ENCODE peak calls at places on chromosomes 12 and 14, in eight cellular contexts. H, U, Z, I, V, S, J and D are unnamed samples.

GRCh38 chr12:104423273-104423672 is 33.5 kb upstream of the CHST11 start:
- DNase-seq in V (no peak), S (no peak), J (no peak), U (no peak), H (no peak), Z (no peak), I (no peak), D (no peak)

GRCh38 chr12:122001379-122002209 is 20.1 kb upstream of the BCL7A start:
- DNase-seq in S (no peak), Z (no peak), J (no peak), U (no peak), I (peak), H (no peak), V (no peak), D (peak)

GRCh38 chr12:44465139-44465538 is 411.0 kb downstream of the NELL2 start:
- DNase-seq in H (no peak), V (no peak), Z (peak), U (no peak), J (no peak), I (no peak), S (no peak), D (no peak)

GRCh38 chr14:93005135-93005813 is 82.3 kb downstream of the CHGA start:
- DNase-seq in I (no peak), J (no peak), U (peak), S (no peak), H (no peak), Z (no peak), V (no peak), D (no peak)

GRCh38 chr14:72715215-72715909 is 178.5 kb downstream of the DPF3 start:
- DNase-seq in Z (no peak), S (no peak), J (peak), U (peak), H (no peak), I (no peak), V (no peak), D (no peak)

GRCh38 chr14:32224731-32225377 is 21.8 kb upstream of the RNU6-8 start:
- DNase-seq in S (peak), Z (peak), H (no peak), V (peak), I (no peak), J (peak), U (peak), D (no peak)

GRCh38 chr12:21614510-21614909 is 9.9 kb upstream of the GYS2 start:
- DNase-seq in H (no peak), V (no peak), I (no peak), S (no peak), Z (no peak), U (no peak), J (no peak), D (no peak)

GRCh38 chr14:21215879-21216251 is 53.4 kb downstream of the HNRNPC start:
- DNase-seq in Z (no peak), H (no peak), J (no peak), U (no peak), I (peak), S (no peak), V (no peak), D (no peak)

GRCh38 chr12:130026608-130027176 is 122.9 kb upstream of the TMEM132D start:
- DNase-seq in I (no peak), V (peak), U (no peak), J (no peak), H (no peak), Z (peak), S (no peak), D (no peak)

GRCh38 chr12:52032431-52032796 is 18.8 kb upstream of the NR4A1 start:
- DNase-seq in U (no peak), J (peak), Z (peak), H (no peak), S (peak), V (peak), I (peak), D (no peak)

GRCh38 chr12:112828534-112828933 is 37.0 kb downstream of the RPH3A start:
- DNase-seq in S (no peak), Z (no peak), H (no peak), V (no peak), J (no peak), I (no peak), U (no peak), D (no peak)

GRCh38 chr12:91620949-91621348 is 438.3 kb upstream of the DCN start:
- DNase-seq in U (no peak), J (peak), V (no peak), Z (peak), S (no peak), I (no peak), H (no peak), D (no peak)

GRCh38 chr14:50773632-50774541 is 57.1 kb downstream of the NIN start:
- DNase-seq in Z (peak), U (peak), I (peak), S (no peak), J (no peak), H (no peak), V (peak), D (no peak)

GRCh38 chr12:644818-645552 is 18.3 kb downstream of the NINJ2 start:
- DNase-seq in Z (no peak), U (no peak), J (no peak), V (no peak), S (no peak), I (no peak), H (no peak), D (no peak)

GRCh38 chr14:68638817-68639517 is 153.9 kb downstream of the ZFP36L1 start:
- DNase-seq in V (no peak), S (no peak), U (no peak), H (peak), J (no peak), Z (no peak), I (peak), D (no peak)

GRCh38 chr12:126069549-126070165 is 1004.4 kb downstream of the AACS start:
- DNase-seq in S (no peak), Z (peak), H (no peak), J (no peak), V (peak), I (no peak), U (no peak), D (no peak)

GRCh38 chr14:102622262-102622885 is 29.9 kb downstream of the RCOR1 start:
- DNase-seq in H (no peak), U (no peak), Z (no peak), S (no peak), I (no peak), J (no peak), V (no peak), D (no peak)

GRCh38 chr12:124750787-124751471 is 112.7 kb downstream of the SCARB1 start:
- DNase-seq in I (no peak), H (no peak), S (no peak), U (no peak), Z (no peak), J (no peak), V (no peak), D (no peak)

GRCh38 chr12:124906606-124907261 is 7.7 kb downstream of the UBC start:
- DNase-seq in I (peak), U (peak), H (peak), Z (peak), J (peak), S (peak), V (peak), D (no peak)

GRCh38 chr12:104132351-104132956 is 5.6 kb downstream of the NFYB start:
- DNase-seq in I (no peak), U (no peak), S (no peak), Z (no peak), J (peak), V (no peak), H (no peak), D (no peak)

GRCh38 chr12:108635201-108635996 is 1.7 kb upstream of the SELPLG start:
- DNase-seq in H (no peak), J (no peak), Z (no peak), V (no peak), U (no peak), I (peak), S (no peak), D (no peak)

GRCh38 chr14:61132336-61132735 is 148.8 kb downstream of the TMEM30B start:
- DNase-seq in V (no peak), Z (no peak), J (no peak), U (no peak), S (no peak), H (no peak), I (no peak), D (no peak)

GRCh38 chr14:49306152-49306751 is 279.9 kb downstream of the RPS29 start:
- DNase-seq in I (no peak), V (peak), H (no peak), Z (peak), J (no peak), U (no peak), S (no peak), D (no peak)

GRCh38 chr12:55043542-55043941 is 23.8 kb downstream of the NEUROD4 start:
- DNase-seq in I (no peak), U (no peak), H (no peak), Z (no peak), V (no peak), J (no peak), S (no peak), D (no peak)

GRCh38 chr12:120231316-120232011 is 30.6 kb upstream of the RPLP0 start:
- DNase-seq in V (peak), Z (peak), U (no peak), H (no peak), J (peak), I (peak), S (no peak), D (peak)

GRCh38 chr12:19744760-19745218 is 305.5 kb downstream of the AEBP2 start:
- DNase-seq in J (peak), I (no peak), V (peak), Z (no peak), S (no peak), H (no peak), U (no peak), D (no peak)

GRCh38 chr14:96757456-96757855 is 39.7 kb upstream of the VRK1 start:
- DNase-seq in I (no peak), U (no peak), Z (no peak), V (no peak), H (no peak), S (no peak), J (no peak), D (no peak)

GRCh38 chr12:6954754-6955461 is 3.8 kb downstream of the PTPN6 start:
- DNase-seq in S (no peak), J (no peak), Z (no peak), H (peak), I (peak), U (no peak), V (no peak), D (no peak)

GRCh38 chr12:4293299-4293941 is 19.9 kb downstream of the CCND2 start:
- DNase-seq in H (no peak), Z (no peak), S (no peak), V (no peak), I (no peak), J (no peak), U (no peak), D (no peak)

GRCh38 chr12:54030889-54031860 is 1.7 kb upstream of the HOXC5 start:
- DNase-seq in U (peak), V (peak), Z (peak), H (peak), J (no peak), S (no peak), I (no peak), D (no peak)

GRCh38 chr12:108567388-108567787 is 5.0 kb downstream of the ISCU start:
- DNase-seq in J (no peak), H (no peak), V (peak), S (no peak), Z (no peak), U (no peak), I (no peak), D (no peak)

GRCh38 chr12:1466481-1467260 is 127.7 kb downstream of the FBXL14 start:
- DNase-seq in V (no peak), U (no peak), S (no peak), I (no peak), J (no peak), Z (no peak), H (no peak), D (no peak)

GRCh38 chr14:94677239-94677612 is 65.0 kb downstream of the SERPINA3 start:
- DNase-seq in V (no peak), Z (no peak), S (no peak), U (no peak), I (peak), H (peak), J (no peak), D (no peak)

GRCh38 chr14:44462372-44462771 is 44.7 kb downstream of the FSCB start:
- DNase-seq in H (no peak), I (no peak), V (no peak), Z (no peak), J (no peak), S (no peak), U (no peak), D (no peak)

GRCh38 chr12:27822076-27822712 is 42.2 kb upstream of the MANSC4 start:
- DNase-seq in H (no peak), V (peak), I (no peak), S (no peak), Z (no peak), U (no peak), J (no peak), D (no peak)

GRCh38 chr14:95183082-95183481 is 25.8 kb upstream of the DICER1 start:
- DNase-seq in S (no peak), H (no peak), I (no peak), J (no peak), U (no peak), V (no peak), Z (no peak), D (no peak)

GRCh38 chr12:123150804-123151678 is at the start of gene PITPNM2:
- DNase-seq in I (peak), H (peak), S (peak), J (peak), U (peak), V (peak), Z (peak), D (no peak)

GRCh38 chr12:123148223-123148622 is 2.7 kb downstream of the PITPNM2 start:
- DNase-seq in I (no peak), Z (no peak), U (no peak), H (no peak), V (no peak), S (no peak), J (no peak), D (no peak)

GRCh38 chr12:123150273-123150803 is 552 bp downstream of the PITPNM2 start:
- DNase-seq in J (peak), S (peak), I (peak), U (peak), H (peak), Z (no peak), V (peak), D (no peak)

GRCh38 chr12:123149088-123149827 is 1.6 kb downstream of the PITPNM2 start:
- DNase-seq in I (peak), U (no peak), J (no peak), S (no peak), V (peak), H (no peak), Z (peak), D (no peak)

DNA sequence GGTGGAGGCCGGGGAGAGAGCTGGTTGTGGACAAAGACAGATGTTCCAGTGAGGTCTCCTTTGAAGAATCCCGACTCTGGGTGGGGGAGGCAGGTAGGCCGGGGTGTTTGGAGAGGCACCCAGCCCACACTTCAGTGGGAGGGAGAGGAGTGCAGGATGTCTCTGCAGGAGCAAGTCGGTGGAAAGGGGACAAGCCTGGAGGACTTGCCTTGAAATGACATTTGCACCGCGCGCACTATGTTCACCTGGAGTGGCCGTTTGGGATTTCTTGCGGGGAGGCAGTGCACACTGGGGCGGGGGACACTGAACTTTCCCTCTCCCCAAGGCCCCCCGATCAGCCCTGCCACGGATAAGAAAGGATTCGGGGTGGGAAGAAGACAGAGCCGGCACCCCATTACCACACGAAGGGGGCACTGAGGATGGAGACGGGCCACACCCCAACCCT is 1.0 kb downstream of the PITPNM2 start:
- DNase-seq in I (peak), U (no peak), V (no peak), J (peak), Z (no peak), H (no peak), S (peak), D (no peak)
- H3K27ac ChIP-seq in I (peak), U (peak), V (no peak), J (peak), Z (peak), H (peak), S (peak), D (peak)

DNA sequence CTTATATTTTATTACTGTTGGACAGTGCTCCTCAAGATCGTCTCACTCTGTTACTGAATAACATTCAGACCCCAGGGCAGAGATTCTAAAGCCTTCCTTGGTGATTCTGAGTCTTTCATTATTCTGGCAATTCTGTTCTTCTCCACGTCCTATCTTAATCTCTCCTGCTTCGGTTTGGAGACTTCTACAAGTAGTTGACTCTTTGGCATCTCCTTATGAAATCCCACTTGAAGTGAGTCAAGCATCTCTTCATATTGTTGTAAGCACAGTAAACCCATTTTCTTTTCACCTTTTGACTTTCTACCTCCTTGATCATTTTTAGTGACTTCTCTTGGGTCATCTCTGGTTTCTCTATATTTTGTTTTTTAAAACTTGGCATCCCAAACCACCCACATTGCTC is 132.8 kb downstream of the SAMD4A start:
- DNase-seq in U (no peak), S (no peak), H (no peak), V (no peak), J (no peak), Z (no peak), I (no peak), D (no peak)
- H3K27ac ChIP-seq in U (peak), S (peak), H (no peak), V (no peak), J (peak), Z (no peak), I (no peak), D (no peak)

DNA sequence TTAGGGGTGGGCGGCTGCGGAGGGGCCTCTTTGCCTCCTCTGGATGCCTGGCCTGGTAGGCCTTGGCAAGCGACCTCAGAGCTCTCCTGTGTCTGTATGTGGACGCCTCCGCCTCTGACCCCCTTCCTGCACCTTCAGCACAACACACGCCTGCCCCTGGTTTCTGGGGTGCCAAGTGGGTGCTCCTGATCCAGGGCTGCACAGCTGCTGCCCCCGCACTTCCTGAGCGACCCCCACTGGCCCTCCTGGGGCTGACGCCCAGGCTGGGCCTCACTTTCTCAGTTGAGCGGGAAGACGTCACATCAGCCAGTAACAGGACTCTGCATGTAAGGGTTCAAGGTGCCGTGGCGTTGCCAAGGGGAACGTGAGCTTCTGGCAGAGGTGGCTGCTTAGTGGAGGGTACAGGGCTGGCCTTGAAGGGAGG is 322.2 kb upstream of the RTL1 start:
- DNase-seq in U (peak), J (no peak), I (no peak), V (no peak), S (no peak), H (no peak), Z (no peak), D (no peak)
- H3K27ac ChIP-seq in U (no peak), J (no peak), I (no peak), V (no peak), S (no peak), H (no peak), Z (peak), D (no peak)

GRCh38 chr14:89366580-89367448 is 50.2 kb downstream of the FOXN3 start:
- DNase-seq in Z (peak), I (no peak), H (no peak), J (peak), S (peak), V (no peak), U (peak), D (no peak)

GRCh38 chr14:89365071-89365801 is 51.8 kb downstream of the FOXN3 start:
- DNase-seq in V (peak), S (peak), Z (no peak), J (peak), H (no peak), U (no peak), I (no peak), D (no peak)

GRCh38 chr14:89369656-89370055 is 47.4 kb downstream of the FOXN3 start:
- DNase-seq in V (no peak), Z (no peak), I (no peak), S (no peak), H (no peak), J (no peak), U (no peak), D (no peak)

GRCh38 chr14:89368490-89369477 is 48.2 kb downstream of the FOXN3 start:
- DNase-seq in S (no peak), J (no peak), V (peak), U (no peak), Z (peak), I (no peak), H (no peak), D (no peak)

GRCh38 chr14:89367449-89368120 is 49.4 kb downstream of the FOXN3 start:
- DNase-seq in H (no peak), I (no peak), Z (no peak), J (no peak), U (no peak), V (no peak), S (no peak), D (no peak)
- H3K27ac ChIP-seq in H (no peak), I (peak), Z (peak), J (peak), U (peak), V (no peak), S (peak), D (no peak)

GRCh38 chr14:54362759-54363437 is 33.9 kb upstream of the CDKN3 start:
- DNase-seq in S (no peak), H (no peak), U (no peak), J (no peak), I (no peak), V (peak), Z (no peak), D (no peak)

GRCh38 chr14:54362089-54362504 is 34.7 kb upstream of the CDKN3 start:
- DNase-seq in U (no peak), I (no peak), S (no peak), H (no peak), Z (no peak), V (no peak), J (no peak), D (no peak)

GRCh38 chr14:54366726-54367707 is 29.8 kb upstream of the CDKN3 start:
- DNase-seq in Z (peak), S (no peak), H (no peak), J (no peak), V (peak), I (no peak), U (no peak), D (peak)

GRCh38 chr14:54360667-54361066 is 36.1 kb upstream of the CDKN3 start:
- DNase-seq in V (no peak), S (no peak), U (no peak), H (no peak), J (no peak), Z (no peak), I (no peak), D (no peak)

DNA sequence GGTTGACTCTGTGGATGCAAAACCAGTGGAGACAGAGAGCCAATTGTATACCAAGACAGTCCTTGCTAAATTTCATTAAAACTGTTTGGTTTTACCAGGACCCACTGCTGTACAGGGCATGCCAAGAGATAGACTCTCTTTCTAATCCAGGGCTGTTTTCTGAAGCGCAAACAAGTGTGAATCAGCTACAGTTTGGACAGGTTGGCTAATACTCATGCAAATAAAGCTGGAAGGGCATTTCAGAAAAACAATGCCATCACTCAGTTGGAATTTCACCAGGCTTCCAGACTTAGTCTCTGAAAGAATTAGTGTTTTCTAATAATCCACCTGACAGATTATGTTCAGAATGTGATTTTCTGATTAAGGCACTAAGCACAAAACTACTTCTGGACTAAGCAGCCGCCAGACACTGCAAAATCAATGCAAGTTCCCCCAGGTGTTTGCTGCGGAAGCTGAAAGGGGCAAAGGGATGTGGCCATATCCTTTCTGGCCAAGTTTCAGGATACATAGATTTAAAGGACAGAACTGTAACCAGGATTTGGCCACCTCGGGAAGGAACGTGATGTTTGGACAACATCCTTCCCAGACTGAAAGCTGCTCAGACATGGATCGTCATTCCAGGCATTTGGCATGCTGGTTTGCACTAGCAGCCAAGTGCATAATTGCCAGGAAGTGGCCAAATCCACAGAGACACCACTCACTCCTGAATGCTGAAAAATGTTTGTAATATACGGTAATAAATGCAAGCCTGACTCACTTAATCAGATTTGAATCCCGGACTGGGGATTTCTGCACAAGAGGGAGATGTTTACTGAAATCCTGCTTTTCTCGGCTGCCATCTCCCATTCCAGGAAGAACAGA is 32.0 kb upstream of the CDKN3 start:
- DNase-seq in I (no peak), H (no peak), Z (no peak), V (peak), S (peak), U (peak), J (peak), D (no peak)
- H3K27ac ChIP-seq in I (no peak), H (peak), Z (no peak), V (peak), S (peak), U (peak), J (peak), D (no peak)